ENCODE peak calls at places on chromosomes 6 and 20, in nine cellular contexts. D is K562, F is ovary, X is GM12891, J is IMR-90, Y is H54, V is tibial nerve, I is NB4, N is adrenal gland. K is an unnamed sample.

GRCh38 chr6:120083186-120083585 is 733.6 kb upstream of the MAN1A1 start:
- DNase-seq in D (no peak), F (no peak), X (no peak), J (no peak), Y (no peak), V (no peak), I (peak), N (no peak), K (no peak)

GRCh38 chr6:53506872-53507271 is 38.0 kb downstream of the GCLC start:
- DNase-seq in D (no peak), F (no peak), X (no peak), J (no peak), Y (no peak), V (no peak), I (no peak), N (no peak), K (no peak)

GRCh38 chr6:15299430-15300131 is 53.7 kb downstream of the JARID2 start:
- DNase-seq in D (peak), F (peak), X (peak), J (peak), Y (no peak), V (no peak), I (peak), N (peak), K (peak)

GRCh38 chr20:44537993-44538392 is 16.1 kb upstream of the SERINC3 start:
- DNase-seq in D (no peak), F (no peak), X (no peak), J (peak), Y (no peak), V (no peak), I (no peak), N (no peak), K (no peak)

GRCh38 chr6:49333345-49334120 is 129.5 kb downstream of the MMUT start:
- DNase-seq in D (no peak), F (no peak), X (no peak), J (peak), Y (no peak), V (no peak), I (no peak), N (no peak), K (no peak)

GRCh38 chr6:132490024-132490423 is 22.9 kb downstream of the STX7 start:
- DNase-seq in D (no peak), F (no peak), X (no peak), J (no peak), Y (no peak), V (no peak), I (peak), N (peak), K (no peak)

GRCh38 chr6:83514877-83515466 is 2.6 kb downstream of the PRSS35 start:
- DNase-seq in D (peak), F (peak), X (no peak), J (peak), Y (peak), V (no peak), I (peak), N (no peak), K (peak)

GRCh38 chr6:38215651-38216319 is 396.3 kb downstream of the ZFAND3 start:
- DNase-seq in D (no peak), F (no peak), X (no peak), J (no peak), Y (no peak), V (no peak), I (no peak), N (no peak), K (no peak)

GRCh38 chr6:17419189-17419575 is 25.8 kb downstream of the CAP2 start:
- DNase-seq in D (no peak), F (no peak), X (no peak), J (no peak), Y (no peak), V (no peak), I (no peak), N (no peak), K (no peak)

GRCh38 chr6:20302702-20303251 is 90.5 kb upstream of the MBOAT1 start:
- DNase-seq in D (peak), F (no peak), X (no peak), J (peak), Y (no peak), V (no peak), I (no peak), N (no peak), K (peak)

GRCh38 chr6:127030841-127031240 is 87.6 kb upstream of the RSPO3 start:
- DNase-seq in D (no peak), F (no peak), X (no peak), J (no peak), Y (no peak), V (no peak), I (no peak), N (no peak), K (no peak)

GRCh38 chr20:57493091-57493615 is 31.8 kb downstream of the CTCFL start:
- DNase-seq in D (no peak), F (no peak), X (no peak), J (no peak), Y (no peak), V (no peak), I (no peak), N (no peak), K (no peak)

GRCh38 chr6:151108548-151108947 is 131.2 kb upstream of the AKAP12 start:
- DNase-seq in D (no peak), F (no peak), X (no peak), J (no peak), Y (no peak), V (no peak), I (no peak), N (no peak), K (no peak)

GRCh38 chr6:127177030-127177928 is 58.8 kb downstream of the RSPO3 start:
- DNase-seq in D (no peak), F (no peak), X (no peak), J (peak), Y (no peak), V (no peak), I (no peak), N (no peak), K (no peak)

GRCh38 chr6:33176906-33177305 is 15.4 kb downstream of the COL11A2 start:
- DNase-seq in D (no peak), F (no peak), X (no peak), J (no peak), Y (no peak), V (no peak), I (no peak), N (no peak), K (no peak)

GRCh38 chr6:3402310-3403243 is 54.3 kb downstream of the SLC22A23 start:
- DNase-seq in D (no peak), F (no peak), X (no peak), J (no peak), Y (no peak), V (no peak), I (no peak), N (no peak), K (no peak)

GRCh38 chr20:58659841-58660240 is 8.8 kb downstream of the STX16 start:
- DNase-seq in D (no peak), F (no peak), X (no peak), J (no peak), Y (no peak), V (no peak), I (no peak), N (no peak), K (no peak)

GRCh38 chr6:83071023-83071422 is 3.6 kb downstream of the DOP1A start:
- DNase-seq in D (no peak), F (no peak), X (no peak), J (no peak), Y (no peak), V (no peak), I (peak), N (no peak), K (no peak)

GRCh38 chr6:52360601-52361346 is 1.2 kb upstream of the PAQR8 start:
- DNase-seq in D (no peak), F (no peak), X (no peak), J (no peak), Y (no peak), V (no peak), I (peak), N (no peak), K (no peak)

GRCh38 chr6:112881828-112882227 is 534.7 kb downstream of the RFPL4B start:
- DNase-seq in D (no peak), F (no peak), X (no peak), J (peak), Y (no peak), V (no peak), I (no peak), N (no peak), K (no peak)

GRCh38 chr6:129546702-129547101 is 163.3 kb downstream of the ARHGAP18 start:
- DNase-seq in D (no peak), F (no peak), X (no peak), J (no peak), Y (no peak), V (no peak), I (no peak), N (no peak), K (no peak)

GRCh38 chr6:53746442-53747103 is 48.2 kb upstream of the LRRC1 start:
- DNase-seq in D (no peak), F (no peak), X (no peak), J (no peak), Y (no peak), V (no peak), I (no peak), N (no peak), K (no peak)

GRCh38 chr20:14724465-14724864 is 387.1 kb upstream of the FLRT3 start:
- DNase-seq in D (no peak), F (no peak), X (no peak), J (no peak), Y (no peak), V (no peak), I (no peak), N (no peak), K (no peak)

GRCh38 chr6:42241915-42242314 is 24.3 kb upstream of the MRPS10 start:
- DNase-seq in D (no peak), F (no peak), X (no peak), J (no peak), Y (no peak), V (no peak), I (no peak), N (no peak), K (no peak)

GRCh38 chr6:93036835-93037234 is 382.5 kb downstream of the EPHA7 start:
- DNase-seq in D (no peak), F (no peak), X (no peak), J (peak), Y (no peak), V (no peak), I (peak), N (no peak), K (no peak)

GRCh38 chr6:127481081-127481480 is 21.9 kb upstream of the KIAA0408 start:
- DNase-seq in D (no peak), F (no peak), X (no peak), J (peak), Y (no peak), V (no peak), I (no peak), N (no peak), K (no peak)

GRCh38 chr20:53677447-53678314 is 84.0 kb upstream of the ZNF217 start:
- DNase-seq in D (peak), F (peak), X (no peak), J (peak), Y (no peak), V (no peak), I (peak), N (no peak), K (peak)

GRCh38 chr20:6632187-6632586 is 135.3 kb upstream of the BMP2 start:
- DNase-seq in D (no peak), F (peak), X (no peak), J (no peak), Y (no peak), V (no peak), I (peak), N (peak), K (peak)

DNA sequence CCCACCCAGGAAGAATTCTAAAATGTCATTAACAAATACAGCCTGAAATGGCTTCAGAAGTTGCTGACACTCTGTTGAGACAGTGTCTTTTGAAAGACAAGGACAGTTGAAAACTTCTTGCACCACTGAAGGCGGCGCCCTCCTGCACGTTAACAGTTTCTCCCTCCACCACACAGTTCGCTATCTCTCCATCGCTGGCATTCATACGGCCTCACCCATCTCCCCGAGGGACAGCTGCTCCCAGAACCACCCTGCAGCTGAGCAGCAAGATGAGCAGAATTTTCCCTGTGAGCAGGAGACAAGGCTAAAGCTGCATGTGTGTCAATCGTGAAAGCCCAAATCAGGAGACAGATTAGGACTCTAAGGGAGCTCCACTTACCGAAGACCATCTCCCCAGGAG is 113.3 kb downstream of the LY86 start:
- DNase-seq in D (peak), F (no peak), X (no peak), J (no peak), Y (no peak), V (no peak), I (peak), N (no peak), K (peak)
- TF ChIP-seq POLR2A in D (no peak), F (no peak), X (no peak), J (no peak), Y (no peak), V (no peak), I (no peak), N (no peak), K (peak)

GRCh38 chr20:18031888-18032509 is 25.7 kb downstream of the OVOL2 start:
- DNase-seq in D (no peak), F (no peak), X (no peak), J (no peak), Y (no peak), V (no peak), I (no peak), N (no peak), K (no peak)

GRCh38 chr20:18030020-18030419 is 27.7 kb downstream of the OVOL2 start:
- DNase-seq in D (no peak), F (no peak), X (no peak), J (no peak), Y (no peak), V (no peak), I (no peak), N (no peak), K (no peak)

GRCh38 chr20:18031050-18031449 is 26.7 kb downstream of the OVOL2 start:
- DNase-seq in D (no peak), F (no peak), X (no peak), J (no peak), Y (no peak), V (no peak), I (no peak), N (no peak), K (no peak)

GRCh38 chr20:18034039-18034438 is 23.7 kb downstream of the OVOL2 start:
- DNase-seq in D (no peak), F (no peak), X (no peak), J (no peak), Y (no peak), V (no peak), I (no peak), N (no peak), K (no peak)

DNA sequence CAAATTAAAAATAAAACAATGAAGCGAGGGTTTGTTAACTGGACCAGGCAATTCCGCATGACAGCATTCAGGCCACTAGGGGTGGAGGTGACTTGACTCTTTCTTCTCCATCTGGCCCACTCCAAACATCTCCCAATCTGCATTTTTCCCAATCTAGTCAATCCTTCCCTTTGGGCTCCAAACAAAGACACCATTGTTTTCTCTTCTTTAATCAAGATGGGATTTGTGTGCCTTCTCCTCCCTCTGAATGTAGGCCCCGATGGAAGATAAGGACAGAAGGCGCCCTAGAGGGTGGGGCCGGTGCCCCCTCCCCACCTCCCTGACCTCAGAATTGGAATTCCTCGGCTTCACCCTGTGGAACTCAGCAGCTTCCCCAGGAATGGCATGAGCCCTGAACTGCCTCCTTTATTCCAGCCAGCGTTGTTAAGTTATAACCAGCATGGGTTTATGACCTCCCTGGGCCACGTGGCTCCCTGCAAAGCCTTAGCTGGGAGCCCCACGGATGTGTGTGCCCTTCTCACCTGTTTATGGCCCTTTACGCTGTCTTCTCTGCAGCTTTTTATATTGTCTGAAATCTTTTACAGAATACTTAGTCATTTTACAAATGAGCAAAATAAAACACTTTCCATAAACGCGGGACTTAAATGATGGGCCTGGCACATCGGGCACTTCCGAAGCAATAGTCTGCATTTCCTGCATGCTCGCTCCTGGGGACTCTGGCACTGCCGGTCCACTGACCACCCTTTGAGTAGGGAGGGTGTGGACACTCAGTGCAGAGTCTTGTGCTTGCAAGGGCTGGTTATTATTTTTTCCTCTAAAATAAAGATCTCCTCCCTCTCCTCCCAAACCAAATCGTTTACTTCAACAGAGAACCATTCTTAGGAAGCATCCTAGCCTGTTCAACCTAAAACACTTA is 24.5 kb downstream of the OVOL2 start:
- DNase-seq in D (no peak), F (no peak), X (no peak), J (peak), Y (no peak), V (no peak), I (no peak), N (no peak), K (no peak)
- TF ChIP-seq POLR2A in D (no peak), F (no peak), X (no peak), J (no peak), Y (no peak), V (no peak), I (no peak), N (no peak), K (no peak)

DNA sequence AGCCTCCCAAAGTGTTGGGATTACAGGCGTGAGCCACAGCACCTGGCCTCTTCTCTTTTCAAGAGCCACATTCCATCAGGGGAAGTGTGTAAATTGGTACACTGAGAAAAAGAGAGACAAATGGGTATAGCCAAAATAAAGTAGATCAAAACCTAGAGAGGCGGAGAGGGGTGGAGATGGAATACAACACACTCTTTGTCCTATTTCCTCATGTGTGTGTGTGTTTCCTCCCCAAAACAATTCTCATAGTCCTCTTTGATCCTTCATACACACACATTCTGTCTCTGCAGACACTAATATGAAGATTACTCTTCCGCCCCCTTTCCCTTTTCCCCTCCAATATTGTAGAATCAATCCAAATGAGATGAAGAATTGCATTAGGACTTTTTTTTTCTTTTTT is 16.0 kb downstream of the PXT1 start:
- DNase-seq in D (no peak), F (no peak), X (no peak), J (no peak), Y (no peak), V (no peak), I (no peak), N (no peak), K (no peak)
- TF ChIP-seq POLR2A in D (no peak), F (no peak), X (no peak), J (no peak), Y (no peak), V (no peak), I (no peak), N (no peak), K (no peak)

DNA sequence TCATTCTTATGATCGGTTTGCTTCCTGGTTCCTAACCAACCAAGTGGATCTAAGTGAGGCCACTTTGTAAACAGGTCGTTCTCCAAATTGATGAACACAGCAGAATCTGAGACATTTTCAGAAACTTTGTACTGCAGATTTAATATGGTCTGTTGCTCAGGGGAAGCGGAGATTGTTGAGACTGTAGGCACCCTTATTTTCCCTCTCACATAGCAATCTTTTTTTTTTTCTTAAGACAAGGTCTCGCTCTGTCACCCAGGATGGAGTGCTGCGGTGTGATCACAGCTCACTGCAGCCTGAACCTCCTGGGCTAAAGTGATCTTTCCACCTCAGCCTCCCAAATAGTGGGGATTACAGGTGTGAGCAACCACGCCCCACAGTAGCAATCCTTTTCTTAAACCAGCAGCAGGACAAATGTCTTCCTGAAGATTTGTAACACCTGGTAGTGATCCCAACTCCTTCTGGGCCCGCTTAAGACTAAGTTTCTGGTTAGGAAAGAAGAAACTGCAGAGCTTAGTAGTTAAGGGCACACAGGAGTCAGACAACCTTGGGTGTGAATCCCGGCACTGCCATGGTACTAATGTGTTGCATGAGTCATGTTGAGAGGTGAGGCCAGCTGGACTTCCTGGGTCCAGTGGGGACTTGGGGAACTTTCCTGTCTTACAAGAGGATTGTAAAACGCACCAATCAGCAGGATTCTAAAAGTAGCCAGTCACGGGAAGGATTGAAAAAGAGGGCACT is 48.4 kb upstream of the EZR start:
- DNase-seq in D (no peak), F (no peak), X (no peak), J (no peak), Y (no peak), V (no peak), I (no peak), N (no peak), K (peak)
- TF ChIP-seq POLR2A in D (no peak), F (no peak), X (no peak), J (no peak), Y (no peak), V (no peak), I (no peak), N (no peak), K (no peak)

K was measured in erythroblast.